ENCODE peak calls at places on chromosomes 13 and 19, in ten cellular contexts. Y is esophagus squamous epithelium, W is BE2C, E is uterus, O is AG09309, D is Caco-2, Z is fibroblast of lung, G is choroid plexus epithelial cell, A is NB4, P is left ventricle myocardium inferior. H is an unnamed sample.

GRCh38 chr19:4327252-4327876 is 11.3 kb downstream of the STAP2 start:
- DNase-seq in Y (peak), W (peak), E (peak), O (no peak), D (peak), Z (peak), G (peak), A (peak), P (peak), H (peak)

GRCh38 chr19:1671716-1672037 is 19.3 kb upstream of the TCF3 start:
- DNase-seq in Y (no peak), W (peak), E (no peak), O (no peak), D (no peak), Z (no peak), G (no peak), A (peak), P (no peak), H (no peak)

GRCh38 chr19:13101590-13102415 is 855 bp downstream of the LYL1 start:
- DNase-seq in Y (no peak), W (no peak), E (peak), O (no peak), D (no peak), Z (no peak), G (no peak), A (no peak), P (no peak), H (no peak)

GRCh38 chr19:50963381-50963780 is 6.0 kb downstream of the KLK6 start:
- DNase-seq in Y (no peak), W (no peak), E (no peak), O (no peak), D (no peak), Z (no peak), G (no peak), A (no peak), P (no peak), H (no peak)

GRCh38 chr19:33226550-33227241 is 1.0 kb upstream of the SLC7A10 start:
- DNase-seq in Y (no peak), W (peak), E (no peak), O (no peak), D (no peak), Z (peak), G (peak), A (no peak), P (no peak), H (no peak)

GRCh38 chr19:49430678-49431329 is 5.6 kb downstream of the GFY start:
- DNase-seq in Y (no peak), W (no peak), E (no peak), O (no peak), D (no peak), Z (no peak), G (no peak), A (peak), P (no peak), H (no peak)

GRCh38 chr19:32651729-32652140 is 23.2 kb downstream of the ANKRD27 start:
- DNase-seq in Y (no peak), W (peak), E (no peak), O (no peak), D (no peak), Z (peak), G (peak), A (no peak), P (peak), H (no peak)

GRCh38 chr13:99657848-99658265 is 156.6 kb downstream of the TM9SF2 start:
- DNase-seq in Y (no peak), W (no peak), E (peak), O (no peak), D (peak), Z (peak), G (peak), A (no peak), P (peak), H (no peak)

GRCh38 chr19:4454952-4455738 is 2.4 kb downstream of the UBXN6 start:
- DNase-seq in Y (no peak), W (no peak), E (peak), O (no peak), D (no peak), Z (peak), G (peak), A (no peak), P (no peak), H (peak)

DNA sequence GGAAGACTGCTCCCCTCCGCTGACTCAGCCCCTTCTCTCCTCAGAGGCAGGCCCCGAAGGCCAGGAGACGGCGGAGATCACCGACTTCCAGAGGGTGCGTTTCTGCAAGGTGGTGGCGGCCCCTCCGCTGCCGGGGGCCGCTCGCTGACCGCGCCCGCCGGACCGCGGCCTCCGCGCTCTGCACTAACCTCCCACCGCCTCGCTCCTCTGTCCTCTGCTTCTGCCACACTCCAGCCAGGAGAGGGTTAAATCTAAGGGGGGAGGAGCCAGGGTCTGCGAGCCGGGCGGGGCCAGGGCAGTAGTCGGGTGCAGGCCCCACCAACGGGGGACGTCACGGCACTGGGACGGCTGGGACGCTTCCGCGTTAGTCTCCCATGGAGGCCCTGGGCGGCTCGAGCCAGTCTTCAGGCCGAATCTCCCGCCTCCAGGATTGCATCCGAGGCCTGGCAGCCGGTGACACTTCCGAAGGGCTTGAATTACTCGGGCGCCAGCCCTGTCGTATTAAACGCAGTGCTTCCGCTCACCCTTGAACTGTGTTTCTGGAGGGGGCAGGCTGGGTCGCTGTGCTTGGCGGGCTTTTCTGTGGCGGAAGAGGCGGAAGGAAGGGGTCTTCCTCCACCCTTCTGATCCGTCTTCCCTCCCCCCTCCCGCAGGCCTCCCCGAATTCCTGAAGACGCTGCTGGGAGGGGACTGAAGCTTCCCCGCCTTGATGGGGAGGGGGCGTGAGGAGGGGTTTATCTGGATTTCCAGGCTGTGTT is 1.2 kb upstream of the INAFM1 start:
- DNase-seq in Y (peak), W (peak), E (peak), O (peak), D (peak), Z (peak), G (peak), A (peak), P (peak), H (peak)
- TF ChIP-seq CTCF in Y (no peak), W (no peak), E (no peak), O (no peak), D (no peak), Z (no peak), G (no peak), A (no peak), P (no peak), H (no peak)

GRCh38 chr13:26517931-26518330 is 39.6 kb upstream of the WASF3 start:
- DNase-seq in Y (no peak), W (no peak), E (no peak), O (no peak), D (no peak), Z (no peak), G (no peak), A (no peak), P (no peak), H (no peak)

GRCh38 chr13:26528527-26528926 is 29.0 kb upstream of the WASF3 start:
- DNase-seq in Y (no peak), W (no peak), E (no peak), O (no peak), D (no peak), Z (no peak), G (no peak), A (no peak), P (no peak), H (no peak)

GRCh38 chr13:26518433-26519084 is 38.9 kb upstream of the WASF3 start:
- DNase-seq in Y (no peak), W (no peak), E (no peak), O (no peak), D (no peak), Z (no peak), G (peak), A (no peak), P (no peak), H (no peak)

GRCh38 chr13:26525528-26525927 is 32.0 kb upstream of the WASF3 start:
- DNase-seq in Y (no peak), W (no peak), E (no peak), O (no peak), D (no peak), Z (no peak), G (no peak), A (no peak), P (no peak), H (no peak)

DNA sequence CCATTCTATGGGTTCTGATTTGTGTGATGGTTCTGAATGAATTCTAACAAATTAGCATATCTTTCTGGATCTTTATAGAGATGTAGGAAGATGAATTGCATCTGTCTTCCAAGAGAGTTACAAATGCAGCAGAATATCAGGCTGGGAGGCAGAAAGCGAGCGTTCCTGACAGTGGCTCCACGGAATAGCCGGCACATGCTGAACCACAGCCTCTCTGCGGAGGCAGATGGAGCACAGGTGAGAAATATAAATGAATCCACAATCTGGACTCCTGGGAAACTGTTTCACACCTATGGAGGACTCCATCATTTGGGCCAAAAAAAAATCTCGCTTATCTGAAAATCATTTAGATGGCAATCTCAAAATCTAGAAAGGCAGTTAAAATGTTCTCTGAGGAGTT is 34.5 kb upstream of the WASF3 start:
- DNase-seq in Y (no peak), W (no peak), E (no peak), O (no peak), D (no peak), Z (no peak), G (no peak), A (no peak), P (no peak), H (no peak)
- H3K4me3 ChIP-seq in Y (no peak), W (no peak), E (no peak), O (no peak), D (no peak), Z (no peak), G (no peak), A (no peak), P (no peak), H (no peak)

DNA sequence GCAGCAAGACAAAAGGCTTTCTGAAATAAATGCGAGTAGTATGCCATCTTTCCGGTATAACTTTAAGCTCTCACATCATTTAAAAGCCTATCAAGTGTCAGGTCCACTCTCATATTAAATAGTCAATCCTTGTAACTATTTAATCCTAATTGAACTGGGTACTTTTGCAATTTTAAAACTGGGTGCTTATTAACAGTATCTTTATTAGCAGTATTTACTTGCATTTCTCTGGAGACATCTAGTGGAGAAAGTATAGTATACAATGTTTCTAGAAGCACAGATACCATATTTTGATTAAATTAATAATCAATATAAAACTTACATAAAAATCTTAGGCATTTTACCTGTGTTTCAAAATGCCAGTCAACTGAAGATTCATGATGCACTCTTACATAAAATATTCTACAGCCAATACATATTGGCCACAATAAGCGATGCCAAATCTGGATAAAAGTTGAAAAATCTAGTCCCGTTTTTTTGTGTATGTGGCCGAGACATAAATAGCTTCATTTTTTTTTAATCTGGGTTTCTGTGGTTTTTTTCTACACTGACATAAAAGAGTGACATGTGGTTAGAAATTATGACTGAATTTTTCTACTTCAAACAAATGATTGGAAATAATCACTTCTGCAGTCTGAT is 4.3 kb upstream of the POSTN start:
- DNase-seq in Y (no peak), W (no peak), E (no peak), O (no peak), D (no peak), Z (peak), G (peak), A (peak), P (no peak), H (peak)
- TF ChIP-seq CTCF in Y (peak), W (peak), E (peak), O (peak), D (peak), Z (no peak), G (peak), A (peak), P (peak), H (peak)

GRCh38 chr19:35938282-35939224 is 2.4 kb downstream of the LRFN3 start:
- DNase-seq in Y (no peak), W (no peak), E (no peak), O (no peak), D (no peak), Z (no peak), G (no peak), A (no peak), P (no peak), H (no peak)
- H3K4me3 ChIP-seq in Y (no peak), W (peak), E (no peak), O (no peak), D (no peak), Z (no peak), G (peak), A (no peak), P (peak), H (peak)

DNA sequence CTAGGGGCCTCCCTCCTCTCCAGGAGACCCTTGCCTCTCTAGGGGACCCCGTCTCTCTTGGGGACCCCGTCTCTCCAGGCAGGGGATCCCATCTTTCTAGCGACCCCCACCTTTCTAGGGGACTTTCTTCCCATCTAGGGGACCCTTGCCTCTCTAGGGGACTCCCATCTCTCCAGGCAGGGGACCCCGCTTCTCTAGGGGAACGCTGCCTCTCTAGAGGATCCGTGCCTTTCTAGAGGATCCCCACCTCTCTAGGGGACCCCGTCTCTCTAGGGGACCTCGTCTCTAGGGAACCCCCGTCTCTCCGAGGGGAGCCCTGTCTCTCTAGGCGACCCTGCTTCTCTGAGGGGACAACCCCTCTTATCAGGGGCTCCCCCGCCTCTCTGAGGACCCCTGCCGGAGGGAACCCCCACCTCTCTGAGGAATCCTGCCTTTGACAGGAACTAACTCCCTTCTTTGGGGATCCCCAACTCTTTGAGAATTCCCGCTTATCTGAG is 19.1 kb upstream of the GATAD2A start:
- DNase-seq in Y (no peak), W (no peak), E (no peak), O (no peak), D (peak), Z (no peak), G (no peak), A (peak), P (no peak), H (no peak)
- TF ChIP-seq CTCF in Y (no peak), W (peak), E (no peak), O (no peak), D (peak), Z (peak), G (peak), A (peak), P (no peak), H (peak)

GRCh38 chr19:34316741-34317241 is 48.2 kb upstream of the GPI start:
- DNase-seq in Y (no peak), W (no peak), E (no peak), O (no peak), D (no peak), Z (peak), G (peak), A (no peak), P (no peak), H (peak)

GRCh38 chr19:34313188-34313587 is 51.8 kb upstream of the GPI start:
- DNase-seq in Y (no peak), W (no peak), E (no peak), O (no peak), D (no peak), Z (peak), G (peak), A (no peak), P (no peak), H (peak)

GRCh38 chr19:34317311-34317927 is 47.6 kb upstream of the GPI start:
- DNase-seq in Y (no peak), W (no peak), E (no peak), O (no peak), D (no peak), Z (peak), G (peak), A (no peak), P (no peak), H (peak)

GRCh38 chr19:34316247-34316646 is 48.7 kb upstream of the GPI start:
- DNase-seq in Y (no peak), W (no peak), E (no peak), O (no peak), D (no peak), Z (no peak), G (no peak), A (no peak), P (no peak), H (no peak)

GRCh38 chr19:34314437-34315313 is 50.3 kb upstream of the GPI start:
- DNase-seq in Y (no peak), W (no peak), E (no peak), O (no peak), D (no peak), Z (no peak), G (no peak), A (no peak), P (no peak), H (no peak)
- H3K4me3 ChIP-seq in Y (no peak), W (no peak), E (no peak), O (no peak), D (no peak), Z (no peak), G (no peak), A (no peak), P (no peak), H (no peak)

DNA sequence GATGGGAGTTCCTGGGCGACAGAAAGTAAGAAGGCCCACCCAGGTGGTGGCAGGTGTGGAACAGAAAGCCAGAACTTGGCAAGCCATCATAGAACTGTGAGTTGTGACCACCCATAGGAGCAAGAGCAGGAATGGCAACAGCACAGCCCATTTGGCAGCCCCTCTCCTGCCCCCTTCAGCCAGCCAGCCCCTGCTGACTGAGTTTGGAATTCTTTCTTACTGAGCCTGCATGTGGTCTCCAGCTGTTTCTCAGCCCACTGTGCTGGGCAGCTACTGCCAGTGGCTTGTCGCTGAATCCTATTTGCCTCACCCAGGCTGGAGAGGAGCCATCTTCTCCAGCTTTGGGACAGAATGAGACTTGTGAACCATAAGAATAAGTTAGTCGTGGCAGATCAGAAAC is 28.3 kb downstream of the CNMD start:
- DNase-seq in Y (no peak), W (no peak), E (no peak), O (no peak), D (no peak), Z (no peak), G (no peak), A (no peak), P (no peak), H (no peak)
- TF ChIP-seq CTCF in Y (no peak), W (peak), E (no peak), O (no peak), D (no peak), Z (no peak), G (no peak), A (no peak), P (no peak), H (no peak)

H was measured in epithelial cell of esophagus.